ENCODE peak calls at places on chromosome 18, in six cellular contexts. R, G, P, N, M and X are unnamed samples.
A peak's percentile ranks its signal among the peaks of the same experiment; 100 is the strongest.

GRCh38 chr18:11553098-11553940 is 56.1 kb upstream of the SLC35G4 start:
- DNase-seq in P (peak; percentile 49), N (peak; percentile 59), R (peak; percentile 66), M (no peak), G (peak; percentile 51), X (peak; percentile 35)

GRCh38 chr18:25230658-25231326 is 121.2 kb downstream of the ZNF521 start:
- DNase-seq in N (peak; percentile 90), P (no peak), G (no peak), M (no peak), R (no peak), X (no peak)

GRCh38 chr18:68796936-68797690 is 767 bp upstream of the CCDC102B start:
- DNase-seq in P (no peak), G (no peak), N (peak; percentile 83), M (no peak), R (no peak), X (no peak)

GRCh38 chr18:67232406-67232805 is 284.1 kb downstream of the DSEL start:
- DNase-seq in G (no peak), N (peak; percentile 62), P (no peak), M (no peak), R (no peak), X (no peak)

GRCh38 chr18:62281684-62282083 is 43.4 kb upstream of the TNFRSF11A start:
- DNase-seq in M (no peak), R (no peak), N (peak; percentile 88), P (no peak), G (no peak), X (no peak)

GRCh38 chr18:9380571-9381390 is 46.2 kb downstream of the TWSG1 start:
- DNase-seq in M (no peak), P (no peak), R (no peak), N (peak; percentile 62), G (no peak), X (no peak)

GRCh38 chr18:36153203-36153602 is 23.5 kb downstream of the ELP2 start:
- DNase-seq in P (peak; percentile 23), G (no peak), R (no peak), M (no peak), N (peak; percentile 97), X (no peak)

GRCh38 chr18:10660485-10660884 is 134.7 kb downstream of the NAPG start:
- DNase-seq in P (no peak), N (peak; percentile 58), G (no peak), M (peak; percentile 24), R (no peak), X (no peak)

GRCh38 chr18:75256376-75256775 is 45.8 kb downstream of the TSHZ1 start:
- DNase-seq in P (no peak), R (no peak), N (peak; percentile 45), G (no peak), M (no peak), X (no peak)

GRCh38 chr18:80086281-80086680 is 22.8 kb upstream of the ADNP2 start:
- DNase-seq in P (no peak), R (no peak), M (no peak), N (peak; percentile 49), G (no peak), X (no peak)

GRCh38 chr18:62976227-62976626 is 260.9 kb downstream of the PHLPP1 start:
- DNase-seq in G (no peak), M (no peak), N (no peak), P (no peak), R (no peak), X (peak; percentile 75)

GRCh38 chr18:75360206-75360605 is 67.3 kb downstream of the SMIM21 start:
- DNase-seq in M (no peak), G (no peak), P (no peak), N (no peak), R (no peak), X (no peak)

GRCh38 chr18:4400911-4401310 is 54.2 kb downstream of the DLGAP1 start:
- DNase-seq in G (no peak), N (no peak), M (no peak), R (no peak), P (no peak), X (no peak)

GRCh38 chr18:35707674-35708073 is 126.1 kb downstream of the GALNT1 start:
- DNase-seq in P (no peak), N (no peak), G (no peak), R (no peak), M (no peak), X (no peak)

GRCh38 chr18:55064760-55065159 is 105.5 kb upstream of the CCDC68 start:
- DNase-seq in G (no peak), M (peak; percentile 35), P (no peak), R (no peak), N (no peak), X (no peak)

GRCh38 chr18:1710114-1710513 is 805.4 kb downstream of the ADCYAP1 start:
- DNase-seq in P (no peak), G (no peak), R (no peak), M (no peak), N (no peak), X (no peak)

GRCh38 chr18:42773870-42774269 is 341.6 kb downstream of the RIT2 start:
- DNase-seq in M (no peak), P (no peak), G (no peak), N (no peak), R (no peak), X (no peak)

DNA sequence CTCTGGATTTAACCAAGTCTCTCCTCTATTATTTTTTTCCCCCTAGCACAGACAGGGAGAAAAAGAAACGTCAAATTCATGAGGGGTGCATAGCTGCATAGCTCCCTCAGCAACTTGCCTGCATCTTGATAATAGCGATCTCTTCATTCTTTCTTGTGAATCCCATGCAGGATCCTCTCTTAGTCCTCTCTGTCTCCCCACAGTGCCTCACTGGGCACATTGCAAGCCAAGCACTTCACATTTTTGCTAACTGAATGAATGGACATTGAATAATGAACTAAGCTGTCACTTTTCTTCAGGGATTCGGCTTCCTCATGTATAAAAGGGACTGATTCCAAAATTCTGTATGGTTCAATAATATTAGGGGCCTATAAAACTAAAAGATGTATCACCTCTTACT is 2.9 kb upstream of the EPB41L3 start:
- DNase-seq in R (no peak), N (peak; percentile 62), G (peak; percentile 34), P (no peak), M (no peak), X (no peak)
- TF ChIP-seq BHLHE40 in R (no peak), N (no peak), G (no peak), P (no peak), M (no peak), X (no peak)

GRCh38 chr18:2982452-2983172 is 30.3 kb downstream of the LPIN2 start:
- DNase-seq in P (peak; percentile 68), M (no peak), N (no peak), R (peak; percentile 49), G (no peak), X (peak; percentile 41)

GRCh38 chr18:2986150-2986865 is 26.6 kb downstream of the LPIN2 start:
- DNase-seq in R (no peak), P (peak; percentile 80), G (no peak), M (no peak), N (peak; percentile 58), X (no peak)

GRCh38 chr18:2985628-2986027 is 27.3 kb downstream of the LPIN2 start:
- DNase-seq in M (no peak), G (peak; percentile 9), P (peak; percentile 50), N (peak; percentile 54), R (peak; percentile 58), X (peak; percentile 29)

GRCh38 chr18:2983296-2983695 is 29.6 kb downstream of the LPIN2 start:
- DNase-seq in N (no peak), M (no peak), R (no peak), P (no peak), G (no peak), X (no peak)

DNA sequence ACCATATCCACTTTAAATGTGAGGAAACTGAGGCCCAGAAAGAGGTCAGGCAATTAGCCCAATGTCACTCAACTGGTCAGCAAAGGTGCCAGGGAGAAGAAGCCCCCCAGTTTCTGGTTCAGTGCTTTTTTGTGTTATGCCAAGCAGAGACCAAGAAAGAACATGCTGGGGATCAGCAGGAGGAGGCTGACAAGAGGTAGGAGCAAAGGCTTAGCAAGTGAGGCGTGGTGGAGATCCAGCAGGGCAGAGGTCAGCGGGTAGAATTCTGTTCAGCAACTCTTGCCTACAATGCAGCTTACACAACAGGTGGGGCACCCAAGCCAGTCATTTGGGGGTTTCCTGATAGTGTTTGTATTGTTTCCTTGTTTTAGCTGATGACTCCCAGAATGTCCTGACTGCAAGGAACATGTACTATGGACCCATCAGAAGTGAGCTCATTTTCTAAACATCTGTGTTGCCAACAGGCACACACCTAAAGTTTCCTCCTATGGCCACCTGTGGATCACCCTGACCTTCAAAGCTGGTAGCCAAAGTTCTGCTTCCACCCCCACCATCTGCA is 28.2 kb downstream of the LPIN2 start:
- DNase-seq in N (no peak), G (no peak), R (no peak), P (peak; percentile 96), M (no peak), X (no peak)
- TF ChIP-seq BHLHE40 in N (no peak), G (no peak), R (no peak), P (no peak), M (no peak), X (no peak)

GRCh38 chr18:3186678-3187658 is 32.8 kb downstream of the MYOM1 start:
- DNase-seq in M (no peak), N (no peak), G (peak; percentile 40), R (peak; percentile 46), P (peak; percentile 59), X (peak; percentile 22)
- TF ChIP-seq BHLHE40 in M (no peak), N (no peak), G (no peak), R (no peak), P (no peak), X (no peak)

GRCh38 chr18:76557026-76557575 is 62.1 kb upstream of the ZNF516 start:
- DNase-seq in R (no peak), M (no peak), N (peak; percentile 76), G (no peak), P (peak; percentile 49), X (no peak)
- TF ChIP-seq BHLHE40 in R (no peak), M (no peak), N (no peak), G (no peak), P (no peak), X (no peak)

GRCh38 chr18:58884694-58885093 is 20.0 kb downstream of the ZNF532 start:
- DNase-seq in P (no peak), R (no peak), N (no peak), M (no peak), G (no peak), X (no peak)
- TF ChIP-seq BHLHE40 in P (no peak), R (no peak), N (no peak), M (no peak), G (no peak), X (no peak)